ENCODE peak calls at places on chromosomes 11 and 22, in four cellular contexts. P is fibroblast of pulmonary artery, N is astrocyte of the spinal cord, J is Peyer's patch. Z is an unnamed sample.

GRCh38 chr11:64102005-64102738 is 63.7 kb downstream of the MACROD1 start:
- DNase-seq in J (no peak), P (no peak), N (no peak), Z (peak; percentile 16)

GRCh38 chr11:72037554-72038311 is 39.0 kb downstream of the IL18BP start:
- DNase-seq in P (no peak), N (no peak), J (no peak), Z (peak; percentile 26)

GRCh38 chr11:62205441-62205840 is 3.0 kb upstream of the SCGB2A1 start:
- DNase-seq in J (no peak), N (no peak), P (no peak), Z (no peak)

GRCh38 chr11:19566583-19567379 is 145.9 kb upstream of the NAV2 start:
- DNase-seq in N (no peak), P (no peak), J (no peak), Z (no peak)

GRCh38 chr11:110972640-110973039 is 260.4 kb upstream of the ARHGAP20 start:
- DNase-seq in P (peak; percentile 91), N (peak; percentile 72), J (no peak), Z (peak; percentile 88)

GRCh38 chr11:71207563-71207962 is 44.8 kb downstream of the SHANK2 start:
- DNase-seq in N (no peak), P (no peak), J (no peak), Z (no peak)

GRCh38 chr11:111676878-111677585 is 74.8 kb downstream of the SIK2 start:
- DNase-seq in P (peak; percentile 31), N (peak; percentile 38), J (no peak), Z (peak; percentile 65)

GRCh38 chr11:83785942-83786341 is 499.8 kb upstream of the CCDC90B start:
- DNase-seq in J (no peak), P (no peak), N (no peak), Z (no peak)

GRCh38 chr11:118913411-118914125 is 12.2 kb downstream of the BCL9L start:
- DNase-seq in J (peak; percentile 75), P (no peak), N (no peak), Z (no peak)

GRCh38 chr11:118915941-118916841 is 9.5 kb downstream of the BCL9L start:
- DNase-seq in P (no peak), J (no peak), N (no peak), Z (no peak)

GRCh38 chr11:118915396-118915795 is 10.3 kb downstream of the BCL9L start:
- DNase-seq in J (no peak), N (no peak), P (no peak), Z (no peak)

GRCh38 chr11:118912742-118913410 is 12.8 kb downstream of the BCL9L start:
- DNase-seq in N (no peak), P (no peak), J (peak; percentile 50), Z (peak; percentile 37)

DNA sequence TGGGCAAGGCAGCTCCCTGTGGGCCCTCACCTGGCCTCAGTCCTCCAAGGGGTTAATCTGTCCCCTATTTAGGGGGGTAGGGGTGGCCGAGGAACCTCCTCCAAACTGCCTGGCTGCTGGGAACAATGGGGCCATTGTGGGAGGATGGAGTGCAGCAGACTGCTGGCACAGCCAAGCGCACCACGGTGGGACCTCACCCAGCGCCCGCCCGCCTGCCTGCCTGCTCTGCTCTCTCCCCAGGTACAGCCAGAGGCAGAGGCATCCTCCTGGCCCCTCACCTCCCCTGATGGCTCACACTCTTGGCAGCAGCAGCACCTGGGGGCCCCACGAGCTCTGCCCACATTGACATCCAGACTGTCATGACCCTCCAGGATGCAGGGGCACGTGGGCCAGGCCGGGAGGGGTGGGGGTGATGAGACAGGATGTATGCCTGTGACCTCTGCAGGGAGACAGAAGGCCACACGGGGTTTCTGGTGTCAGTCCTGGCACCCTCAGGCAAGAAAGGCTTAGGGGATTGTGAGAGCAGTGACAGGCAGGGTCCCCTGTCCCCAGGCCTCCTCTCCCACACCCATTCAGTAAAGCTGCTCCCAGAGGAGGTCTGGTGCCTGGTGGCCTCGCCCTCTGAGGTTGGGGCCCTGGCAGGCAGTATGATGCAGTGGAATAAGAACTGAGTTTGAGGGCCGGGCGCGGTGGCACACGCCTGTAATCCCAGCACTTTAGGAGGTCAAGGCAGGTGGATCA is 11.4 kb downstream of the BCL9L start:
- DNase-seq in J (peak; percentile 93), N (no peak), P (no peak), Z (no peak)
- H3K4me3 ChIP-seq in J (no peak overlapping the region), N (no peak overlapping the region), P (peak overlapping the region; percentile 17), Z (no peak overlapping the region)

GRCh38 chr11:29446132-29446531 is 570.7 kb downstream of the KCNA4 start:
- DNase-seq in P (no peak), N (no peak), J (no peak), Z (no peak)

GRCh38 chr11:29448246-29448877 is 568.5 kb downstream of the KCNA4 start:
- DNase-seq in N (peak; percentile 58), P (peak; percentile 75), J (no peak), Z (peak; percentile 20)

GRCh38 chr11:29452131-29452530 is 564.7 kb downstream of the KCNA4 start:
- DNase-seq in P (peak; percentile 78), J (no peak), N (peak; percentile 87), Z (peak; percentile 65)

GRCh38 chr11:29447821-29448220 is 569.0 kb downstream of the KCNA4 start:
- DNase-seq in N (no peak), P (no peak), J (no peak), Z (no peak)

DNA sequence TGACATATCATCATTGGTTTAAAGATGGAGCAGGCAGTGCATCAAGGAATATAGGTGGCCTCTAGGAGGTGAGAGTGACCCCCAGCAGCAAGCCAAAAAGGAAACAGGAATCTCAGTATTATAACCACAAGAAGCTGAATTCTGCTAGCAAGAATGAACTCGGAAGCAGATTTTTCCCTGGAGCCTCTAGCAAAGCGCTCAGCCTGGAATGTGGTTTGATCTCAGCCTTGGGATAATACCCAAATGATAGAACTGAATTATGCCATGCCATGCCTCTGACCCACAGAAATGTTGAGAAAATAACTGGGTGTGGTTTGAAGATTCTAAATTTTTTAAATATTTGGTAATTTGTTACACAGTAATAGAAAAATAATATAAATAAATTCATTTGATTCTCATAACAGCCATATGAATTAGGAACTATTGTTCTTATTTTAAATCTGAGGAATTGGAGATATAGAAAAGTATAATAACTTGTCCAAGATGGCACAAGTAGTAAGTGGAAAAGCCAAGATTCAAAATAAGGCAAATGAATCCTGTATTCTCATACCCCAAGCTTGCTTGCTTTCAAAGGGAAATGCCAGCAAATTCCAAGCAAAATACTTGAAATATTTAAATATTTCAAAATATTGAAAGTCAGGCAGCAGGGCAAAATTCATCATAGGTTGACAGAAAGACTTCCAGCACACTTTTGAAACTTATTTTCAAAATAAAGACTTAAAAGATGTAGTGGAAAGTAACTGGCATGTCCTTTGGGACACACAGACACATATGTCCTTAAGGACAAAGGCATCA is 567.4 kb downstream of the KCNA4 start:
- DNase-seq in P (peak; percentile 36), J (no peak), N (no peak), Z (no peak)
- H3K4me3 ChIP-seq in P (no peak overlapping the region), J (no peak overlapping the region), N (no peak overlapping the region), Z (no peak overlapping the region)

DNA sequence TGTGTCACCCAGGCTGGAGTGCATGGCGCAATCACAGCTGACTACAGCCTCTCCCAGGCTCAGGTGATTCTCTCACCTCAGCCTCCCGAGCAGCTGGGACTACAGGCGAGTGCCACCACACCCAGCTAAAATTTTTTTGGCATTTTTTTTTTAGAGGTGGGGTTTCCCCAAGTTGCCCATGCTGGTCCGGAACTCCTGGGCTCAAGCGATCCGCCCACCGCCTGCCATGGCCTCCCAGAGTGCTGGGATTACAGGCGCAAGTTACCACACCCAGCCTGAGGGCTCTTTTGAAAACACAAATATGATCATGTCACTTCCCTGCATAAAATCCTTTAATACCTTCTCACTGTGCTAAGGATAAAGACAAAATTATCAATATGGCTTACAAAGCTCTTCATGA is 88.1 kb downstream of the MAML2 start:
- DNase-seq in N (no peak), P (no peak), J (no peak), Z (no peak)
- H3K4me3 ChIP-seq in N (no peak overlapping the region), P (no peak overlapping the region), J (no peak overlapping the region), Z (no peak overlapping the region)

DNA sequence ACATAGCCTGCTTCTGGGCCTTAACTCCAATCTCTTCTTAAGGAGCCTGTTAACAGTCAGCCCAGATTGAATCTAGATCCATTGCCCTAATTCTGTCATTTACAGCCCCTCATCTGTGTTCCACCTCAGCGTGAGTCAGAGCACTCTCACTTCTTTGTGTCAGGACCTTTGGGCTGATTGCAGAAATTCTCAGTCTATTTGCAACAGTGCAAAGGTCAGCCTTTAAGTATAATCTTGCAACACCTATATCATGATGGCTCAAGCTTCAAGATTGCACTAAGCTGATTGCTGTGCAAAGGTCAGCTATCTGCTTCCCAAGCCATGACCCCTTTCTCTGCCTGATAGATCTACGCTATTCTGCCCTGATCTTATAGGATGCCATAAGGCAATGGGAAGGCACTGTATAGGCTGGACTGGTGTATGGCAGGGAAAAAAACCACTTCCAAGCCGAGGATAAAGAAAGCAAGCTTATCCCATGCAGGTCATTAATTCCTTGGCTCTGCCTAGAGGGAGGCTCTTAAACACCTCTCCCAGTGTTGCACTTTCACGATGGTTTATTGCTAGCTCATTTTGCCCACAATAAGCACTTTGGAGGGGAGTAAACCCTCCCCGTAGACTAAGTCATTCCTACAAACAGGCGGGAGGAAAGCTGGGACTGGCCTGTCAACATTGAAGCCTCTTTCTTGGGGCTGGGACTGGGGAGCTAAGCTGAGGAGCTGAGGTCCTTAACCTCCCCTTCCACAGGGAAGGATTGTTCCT is 100.6 kb downstream of the RRAS2 start:
- DNase-seq in P (peak; percentile 28), N (peak; percentile 13), J (no peak), Z (peak; percentile 88)
- H3K4me3 ChIP-seq in P (no peak overlapping the region), N (no peak overlapping the region), J (no peak overlapping the region), Z (no peak overlapping the region)

GRCh38 chr22:48338793-48339705 is 1488.6 kb downstream of the BRD1 start:
- DNase-seq in J (no peak), N (no peak), P (no peak), Z (no peak)
- H3K4me3 ChIP-seq in J (no peak overlapping the region), N (no peak overlapping the region), P (no peak overlapping the region), Z (no peak overlapping the region)

GRCh38 chr22:49382451-49382735 is 445.3 kb downstream of the BRD1 start:
- DNase-seq in P (no peak), J (peak; percentile 13), N (no peak), Z (no peak)

GRCh38 chr22:49381595-49382450 is 445.9 kb downstream of the BRD1 start:
- DNase-seq in P (no peak), N (no peak), J (peak; percentile 9), Z (no peak)

GRCh38 chr22:49380828-49381114 is 446.9 kb downstream of the BRD1 start:
- DNase-seq in N (no peak), P (no peak), J (no peak), Z (no peak)

GRCh38 chr22:49377306-49377705 is 450.4 kb downstream of the BRD1 start:
- DNase-seq in N (no peak), J (peak; percentile 8), P (no peak), Z (no peak)

DNA sequence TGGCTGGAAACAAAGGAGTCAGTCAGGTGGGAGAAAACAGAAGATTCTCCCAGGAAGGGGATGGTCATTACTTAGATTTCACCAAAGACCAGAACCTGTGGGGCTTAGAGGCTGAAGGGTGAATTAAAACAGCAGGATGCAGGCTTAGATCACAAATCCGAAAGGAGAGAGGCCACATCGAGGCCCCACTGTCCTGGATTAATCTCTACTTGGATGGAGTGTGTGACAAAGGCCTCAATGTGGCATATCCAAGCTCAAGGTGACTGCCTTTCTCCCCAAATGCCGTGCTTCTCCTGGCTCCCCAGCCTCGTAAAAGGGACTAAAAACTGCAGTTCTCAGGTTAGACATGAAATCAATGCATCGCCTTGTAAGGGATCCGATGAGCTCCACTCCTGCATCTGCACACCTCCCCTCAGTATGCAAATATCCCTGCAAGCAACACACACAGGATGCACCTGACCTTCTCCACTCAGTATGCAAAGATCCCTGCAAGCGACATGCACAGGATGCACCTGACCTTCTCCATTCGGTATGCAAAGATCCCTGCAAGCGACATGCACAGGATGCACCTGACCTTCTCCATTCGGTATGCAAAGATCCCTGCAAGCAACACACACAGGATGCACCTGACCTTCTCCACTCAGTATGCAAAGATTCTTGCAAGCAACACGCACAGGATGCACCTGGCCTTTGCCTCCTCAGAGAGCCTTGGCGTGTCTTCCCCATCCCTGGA is 447.4 kb downstream of the BRD1 start:
- DNase-seq in N (no peak), J (peak; percentile 6), P (no peak), Z (no peak)
- H3K4me3 ChIP-seq in N (no peak overlapping the region), J (no peak overlapping the region), P (no peak overlapping the region), Z (no peak overlapping the region)